ENCODE peak calls at places on chromosomes 2 and 18, in seven cellular contexts. One of them, this sample, is unnamed.

GRCh38 chr2:160241251-160242137 is 41.4 kb upstream of the ITGB6 start:
- DNase-seq in germinal center: no peak
- DNase-seq in stimulated activated CD4-positive, alpha-beta T cell treated with anti-CD3 and anti-CD28 coated beads, Interleukin-2, amount 100 ng/mL, for 48 hours: no peak
- DNase-seq in HTR-8/SVneo: peak
- DNase-seq in naive thymus-derived CD8-positive, alpha-beta T cell: no peak
- DNase-seq in GM13976: no peak
- DNase-seq in T-helper 1 cell: no peak
- DNase-seq in this sample: no peak

GRCh38 chr2:27713201-27713600 is 49.5 kb downstream of the SLC4A1AP start:
- DNase-seq in stimulated activated CD4-positive, alpha-beta T cell treated with anti-CD3 and anti-CD28 coated beads, Interleukin-2, amount 100 ng/mL, for 48 hours: no peak
- DNase-seq in HTR-8/SVneo: no peak
- DNase-seq in GM13976: no peak
- DNase-seq in naive thymus-derived CD8-positive, alpha-beta T cell: no peak
- DNase-seq in T-helper 1 cell: no peak
- DNase-seq in germinal center: no peak
- DNase-seq in this sample: no peak

GRCh38 chr2:24984912-24985311 is 13.2 kb upstream of the DNAJC27 start:
- DNase-seq in T-helper 1 cell: no peak
- DNase-seq in germinal center: no peak
- DNase-seq in GM13976: no peak
- DNase-seq in HTR-8/SVneo: no peak
- DNase-seq in stimulated activated CD4-positive, alpha-beta T cell treated with anti-CD3 and anti-CD28 coated beads, Interleukin-2, amount 100 ng/mL, for 48 hours: no peak
- DNase-seq in naive thymus-derived CD8-positive, alpha-beta T cell: no peak
- DNase-seq in this sample: no peak

GRCh38 chr2:127321306-127321705 is 27.4 kb upstream of the ERCC3 start:
- DNase-seq in T-helper 1 cell: no peak
- DNase-seq in germinal center: no peak
- DNase-seq in stimulated activated CD4-positive, alpha-beta T cell treated with anti-CD3 and anti-CD28 coated beads, Interleukin-2, amount 100 ng/mL, for 48 hours: no peak
- DNase-seq in HTR-8/SVneo: no peak
- DNase-seq in GM13976: no peak
- DNase-seq in naive thymus-derived CD8-positive, alpha-beta T cell: no peak
- DNase-seq in this sample: no peak

GRCh38 chr2:67952066-67952465 is 110.7 kb downstream of the C1D start:
- DNase-seq in germinal center: no peak
- DNase-seq in naive thymus-derived CD8-positive, alpha-beta T cell: no peak
- DNase-seq in T-helper 1 cell: no peak
- DNase-seq in GM13976: no peak
- DNase-seq in HTR-8/SVneo: no peak
- DNase-seq in stimulated activated CD4-positive, alpha-beta T cell treated with anti-CD3 and anti-CD28 coated beads, Interleukin-2, amount 100 ng/mL, for 48 hours: no peak
- DNase-seq in this sample: no peak

GRCh38 chr18:75132931-75133525 is 75.9 kb downstream of the PTGR3 start:
- DNase-seq in naive thymus-derived CD8-positive, alpha-beta T cell: no peak
- DNase-seq in T-helper 1 cell: no peak
- DNase-seq in GM13976: no peak
- DNase-seq in germinal center: no peak
- DNase-seq in stimulated activated CD4-positive, alpha-beta T cell treated with anti-CD3 and anti-CD28 coated beads, Interleukin-2, amount 100 ng/mL, for 48 hours: no peak
- DNase-seq in HTR-8/SVneo: no peak
- DNase-seq in this sample: no peak

GRCh38 chr18:74526478-74526877 is 7.8 kb upstream of the CNDP1 start:
- DNase-seq in HTR-8/SVneo: no peak
- DNase-seq in GM13976: no peak
- DNase-seq in naive thymus-derived CD8-positive, alpha-beta T cell: no peak
- DNase-seq in T-helper 1 cell: no peak
- DNase-seq in stimulated activated CD4-positive, alpha-beta T cell treated with anti-CD3 and anti-CD28 coated beads, Interleukin-2, amount 100 ng/mL, for 48 hours: no peak
- DNase-seq in germinal center: no peak
- DNase-seq in this sample: no peak

GRCh38 chr2:71672011-71672639 is 218.8 kb downstream of the DYSF start:
- DNase-seq in T-helper 1 cell: no peak
- DNase-seq in GM13976: peak
- DNase-seq in germinal center: no peak
- DNase-seq in HTR-8/SVneo: no peak
- DNase-seq in naive thymus-derived CD8-positive, alpha-beta T cell: no peak
- DNase-seq in stimulated activated CD4-positive, alpha-beta T cell treated with anti-CD3 and anti-CD28 coated beads, Interleukin-2, amount 100 ng/mL, for 48 hours: no peak
- DNase-seq in this sample: no peak

GRCh38 chr2:20179755-20180594 is 45.0 kb downstream of the SDC1 start:
- DNase-seq in stimulated activated CD4-positive, alpha-beta T cell treated with anti-CD3 and anti-CD28 coated beads, Interleukin-2, amount 100 ng/mL, for 48 hours: no peak
- DNase-seq in germinal center: no peak
- DNase-seq in naive thymus-derived CD8-positive, alpha-beta T cell: no peak
- DNase-seq in T-helper 1 cell: no peak
- DNase-seq in HTR-8/SVneo: no peak
- DNase-seq in GM13976: no peak
- DNase-seq in this sample: no peak

GRCh38 chr18:62325806-62326645 is 916 bp downstream of the TNFRSF11A start:
- DNase-seq in naive thymus-derived CD8-positive, alpha-beta T cell: no peak
- DNase-seq in GM13976: peak
- DNase-seq in HTR-8/SVneo: no peak
- DNase-seq in T-helper 1 cell: no peak
- DNase-seq in germinal center: peak
- DNase-seq in stimulated activated CD4-positive, alpha-beta T cell treated with anti-CD3 and anti-CD28 coated beads, Interleukin-2, amount 100 ng/mL, for 48 hours: no peak
- DNase-seq in this sample: no peak

GRCh38 chr2:213018340-213018901 is 133.0 kb downstream of the IKZF2 start:
- DNase-seq in T-helper 1 cell: no peak
- DNase-seq in HTR-8/SVneo: no peak
- DNase-seq in naive thymus-derived CD8-positive, alpha-beta T cell: no peak
- DNase-seq in stimulated activated CD4-positive, alpha-beta T cell treated with anti-CD3 and anti-CD28 coated beads, Interleukin-2, amount 100 ng/mL, for 48 hours: no peak
- DNase-seq in GM13976: no peak
- DNase-seq in germinal center: no peak
- DNase-seq in this sample: no peak

GRCh38 chr2:38907743-38908562 is 18.3 kb downstream of the ARHGEF33 start:
- DNase-seq in GM13976: peak
- DNase-seq in stimulated activated CD4-positive, alpha-beta T cell treated with anti-CD3 and anti-CD28 coated beads, Interleukin-2, amount 100 ng/mL, for 48 hours: no peak
- DNase-seq in HTR-8/SVneo: no peak
- DNase-seq in T-helper 1 cell: no peak
- DNase-seq in germinal center: no peak
- DNase-seq in naive thymus-derived CD8-positive, alpha-beta T cell: no peak
- DNase-seq in this sample: no peak

GRCh38 chr2:219460424-219460926 is 25.8 kb downstream of the SPEG start:
- DNase-seq in HTR-8/SVneo: no peak
- DNase-seq in T-helper 1 cell: no peak
- DNase-seq in stimulated activated CD4-positive, alpha-beta T cell treated with anti-CD3 and anti-CD28 coated beads, Interleukin-2, amount 100 ng/mL, for 48 hours: no peak
- DNase-seq in naive thymus-derived CD8-positive, alpha-beta T cell: no peak
- DNase-seq in germinal center: no peak
- DNase-seq in GM13976: no peak
- DNase-seq in this sample: no peak

GRCh38 chr2:109448946-109449788 is 164.6 kb downstream of the SEPTIN10 start:
- DNase-seq in naive thymus-derived CD8-positive, alpha-beta T cell: no peak
- DNase-seq in GM13976: no peak
- DNase-seq in HTR-8/SVneo: no peak
- DNase-seq in stimulated activated CD4-positive, alpha-beta T cell treated with anti-CD3 and anti-CD28 coated beads, Interleukin-2, amount 100 ng/mL, for 48 hours: no peak
- DNase-seq in T-helper 1 cell: no peak
- DNase-seq in germinal center: no peak
- DNase-seq in this sample: no peak

GRCh38 chr2:40434638-40435296 is 17.1 kb downstream of the SLC8A1 start:
- DNase-seq in naive thymus-derived CD8-positive, alpha-beta T cell: no peak
- DNase-seq in GM13976: no peak
- DNase-seq in stimulated activated CD4-positive, alpha-beta T cell treated with anti-CD3 and anti-CD28 coated beads, Interleukin-2, amount 100 ng/mL, for 48 hours: no peak
- DNase-seq in HTR-8/SVneo: peak
- DNase-seq in germinal center: no peak
- DNase-seq in T-helper 1 cell: no peak
- DNase-seq in this sample: no peak

GRCh38 chr2:238576674-238577073 is 149.9 kb downstream of the ASB1 start:
- DNase-seq in germinal center: no peak
- DNase-seq in naive thymus-derived CD8-positive, alpha-beta T cell: no peak
- DNase-seq in T-helper 1 cell: no peak
- DNase-seq in stimulated activated CD4-positive, alpha-beta T cell treated with anti-CD3 and anti-CD28 coated beads, Interleukin-2, amount 100 ng/mL, for 48 hours: no peak
- DNase-seq in HTR-8/SVneo: no peak
- DNase-seq in GM13976: no peak
- DNase-seq in this sample: no peak

This sample was measured in activated gamma-delta T cell treated with Interleukin-2 at 50 U/mL for 16 hours.